ENCODE peak calls at places on chromosome 17, in four cellular contexts. A is neural progenitor cell, V is Caco-2, G is psoas muscle. C is an unnamed sample.
A peak's percentile ranks its signal among the peaks of the same experiment; 100 is the strongest.

GRCh38 chr17:19644493-19645210 is 3.9 kb upstream of the ALDH3A2 start:
- DNase-seq in V (no peak), G (no peak), A (no peak), C (no peak)

GRCh38 chr17:73757324-73757942 is 113.2 kb upstream of the SDK2 start:
- DNase-seq in V (no peak), G (no peak), A (no peak), C (no peak)

GRCh38 chr17:55731586-55732250 is 9.1 kb upstream of the TMEM100 start:
- DNase-seq in V (no peak), A (peak; percentile 20), G (peak; percentile 76), C (peak; percentile 90)

GRCh38 chr17:50364715-50365114 is 8.3 kb downstream of the MRPL27 start:
- DNase-seq in A (peak; percentile 26), G (no peak), V (no peak), C (no peak)

GRCh38 chr17:15744885-15745284 is 12.8 kb downstream of the TBC1D26 start:
- DNase-seq in G (no peak), V (no peak), A (no peak), C (no peak)

GRCh38 chr17:48505788-48506187 is 25.0 kb downstream of the HOXB1 start:
- DNase-seq in A (no peak), V (no peak), G (no peak), C (no peak)

GRCh38 chr17:73703216-73703615 is 59.0 kb upstream of the SDK2 start:
- DNase-seq in A (peak; percentile 20), G (no peak), V (no peak), C (no peak)

GRCh38 chr17:67422887-67423286 is 45.8 kb downstream of the PITPNC1 start:
- DNase-seq in G (no peak), A (no peak), V (no peak), C (no peak)

GRCh38 chr17:3704931-3705717 is 9.2 kb upstream of the P2RX5 start:
- DNase-seq in V (no peak), A (no peak), G (no peak), C (no peak)

GRCh38 chr17:76947309-76947708 is 79.1 kb downstream of the MGAT5B start:
- DNase-seq in A (no peak), G (no peak), V (no peak), C (no peak)

GRCh38 chr17:79800325-79801155 is 3.7 kb upstream of the CBX8 start:
- DNase-seq in A (peak; percentile 84), G (no peak), V (peak; percentile 65), C (no peak)

GRCh38 chr17:79674506-79675412 is 56.0 kb upstream of the ENPP7 start:
- DNase-seq in G (no peak), A (no peak), V (no peak), C (no peak)

GRCh38 chr17:77570565-77570898 is 388.0 kb upstream of the TNRC6C start:
- DNase-seq in G (no peak), A (no peak), V (no peak), C (no peak)

GRCh38 chr17:31386542-31387075 is 4.9 kb upstream of the RAB11FIP4 start:
- DNase-seq in G (no peak), A (no peak), V (no peak), C (no peak)

GRCh38 chr17:13002761-13003453 is 14.9 kb downstream of the ELAC2 start:
- DNase-seq in V (peak; percentile 49), A (peak; percentile 87), G (peak; percentile 82), C (peak; percentile 91)

GRCh38 chr17:19303367-19303776 is 59.2 kb downstream of the B9D1 start:
- DNase-seq in G (no peak), A (no peak), V (no peak), C (no peak)

GRCh38 chr17:58605986-58606385 is 85.9 kb downstream of the TEX14 start:
- DNase-seq in G (no peak), V (no peak), A (no peak), C (no peak)

GRCh38 chr17:42655528-42655927 is 3.6 kb upstream of the TUBG2 start:
- DNase-seq in V (no peak), G (no peak), A (no peak), C (no peak)

GRCh38 chr17:58527306-58527705 is 12.9 kb upstream of the MTMR4 start:
- DNase-seq in V (no peak), G (no peak), A (no peak), C (no peak)

GRCh38 chr17:39485555-39485954 is 24.3 kb downstream of the CDK12 start:
- DNase-seq in G (no peak), A (no peak), V (peak; percentile 73), C (no peak)
- H3K36me3 ChIP-seq in G (no peaks in the 10 kb centered on the region), A (peaks cover 4% of the 10 kb centered on the region), V (peaks cover 1% of the 10 kb centered on the region), C (peaks cover 2% of the 10 kb centered on the region)

DNA sequence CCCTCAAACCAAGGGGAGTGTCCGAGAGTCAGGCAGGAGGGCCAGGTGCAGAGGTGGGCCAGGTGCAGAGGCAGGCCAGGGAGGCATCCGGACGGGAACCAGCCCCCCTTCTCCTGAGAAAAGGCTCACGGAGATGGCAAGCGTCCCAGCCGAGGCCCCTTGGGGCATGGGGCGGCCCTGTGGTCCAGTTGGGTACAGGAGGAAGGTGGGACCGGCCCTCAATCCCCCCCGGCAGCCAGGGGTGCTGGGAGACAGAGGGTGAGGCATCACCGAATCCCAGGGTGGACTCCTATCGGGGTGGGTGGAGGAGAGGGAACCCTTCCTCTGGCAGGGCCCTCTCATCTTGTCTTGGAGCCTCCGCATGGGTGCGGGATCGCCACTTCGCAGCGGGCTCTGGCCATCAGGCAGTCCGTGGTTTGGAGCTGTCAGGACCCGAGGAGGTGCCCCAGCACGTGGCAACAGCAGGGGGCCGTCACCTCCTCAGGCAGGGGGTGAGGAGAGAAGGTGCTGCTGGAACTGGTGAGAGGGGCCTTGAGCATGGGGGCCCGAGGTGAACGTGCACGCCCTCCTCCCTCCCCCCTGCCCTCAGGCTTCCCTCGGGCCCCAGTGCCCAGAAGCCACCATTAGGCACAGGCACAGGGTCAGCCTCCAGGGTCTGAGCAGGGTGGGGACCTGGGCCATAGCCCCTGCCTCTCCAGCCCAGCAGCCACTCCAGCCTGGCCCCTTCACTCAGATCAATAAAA is 38.7 kb upstream of the SLC38A10 start:
- DNase-seq in G (peak; percentile 58), V (no peak), A (no peak), C (no peak)
- H3K36me3 ChIP-seq in G (no peaks in the 10 kb centered on the region), V (no peaks in the 10 kb centered on the region), A (no peaks in the 10 kb centered on the region), C (no peaks in the 10 kb centered on the region)

GRCh38 chr17:4895676-4896331 is 3.5 kb upstream of the C17orf107 start:
- DNase-seq in V (no peak), A (peak; percentile 36), G (peak; percentile 48), C (no peak)
- H3K36me3 ChIP-seq in V (no peaks in the 10 kb centered on the region), A (no peaks in the 10 kb centered on the region), G (no peaks in the 10 kb centered on the region), C (peaks cover 63% of the 10 kb centered on the region)

GRCh38 chr17:44935116-44935515 is 12.5 kb downstream of the KIF18B start:
- DNase-seq in V (no peak), G (no peak), A (no peak), C (no peak)
- H3K36me3 ChIP-seq in V (peaks cover 2% of the 10 kb centered on the region), G (no peaks in the 10 kb centered on the region), A (peaks cover 10% of the 10 kb centered on the region), C (no peaks in the 10 kb centered on the region)

DNA sequence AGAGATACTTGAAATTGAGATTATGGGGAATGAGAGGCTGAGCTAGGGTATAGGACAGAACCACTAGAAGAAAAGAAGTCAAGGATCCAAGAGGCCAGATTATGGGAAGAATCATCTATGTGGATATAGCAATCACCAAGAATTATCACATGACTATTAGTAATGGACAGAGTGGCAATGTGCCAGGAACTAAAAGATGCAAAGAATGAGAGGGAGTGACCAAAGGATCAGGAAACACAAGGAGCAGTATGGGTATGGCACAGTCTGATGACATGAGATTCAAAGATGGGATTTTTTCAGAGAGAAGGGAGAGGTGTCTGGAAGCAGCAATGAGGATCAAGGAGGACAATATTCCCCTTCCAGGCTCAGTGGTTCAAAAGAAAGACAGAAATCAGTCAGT is 212.2 kb downstream of the AATF start:
- DNase-seq in G (no peak), A (no peak), V (no peak), C (no peak)
- H3K36me3 ChIP-seq in G (peaks cover 6% of the 10 kb centered on the region), A (no peaks in the 10 kb centered on the region), V (peaks cover 2% of the 10 kb centered on the region), C (no peaks in the 10 kb centered on the region)